ENCODE peak calls at places on chromosomes 11 and 22, in five cellular contexts. One of them, this sample, is unnamed.

GRCh38 chr22:42797021-42797420 is 60.1 kb downstream of the ARFGAP3 start:
- DNase-seq in fibroblast of pulmonary artery: peak; percentile 73
- DNase-seq in HFFc6: no peak
- DNase-seq in activated CD4-positive, alpha-beta T cell treated with anti-CD3 and anti-CD28 coated beads for 36 hours: no peak
- DNase-seq in stimulated activated CD8-positive, alpha-beta memory T cell treated with anti-CD3 and anti-CD28 coated beads, Interleukin-12 subunit alpha, Interleukin-12 subunit beta, amount 100 ng/mL, for 4 hours: no peak
- DNase-seq in this sample: no peak

GRCh38 chr22:37154925-37155712 is 5.4 kb upstream of the IL2RB start:
- DNase-seq in fibroblast of pulmonary artery: no peak
- DNase-seq in HFFc6: no peak
- DNase-seq in activated CD4-positive, alpha-beta T cell treated with anti-CD3 and anti-CD28 coated beads for 36 hours: peak; percentile 68
- DNase-seq in stimulated activated CD8-positive, alpha-beta memory T cell treated with anti-CD3 and anti-CD28 coated beads, Interleukin-12 subunit alpha, Interleukin-12 subunit beta, amount 100 ng/mL, for 4 hours: no peak
- DNase-seq in this sample: no peak

GRCh38 chr22:45317551-45318167 is 7.9 kb downstream of the FAM118A start:
- DNase-seq in fibroblast of pulmonary artery: peak; percentile 53
- DNase-seq in HFFc6: peak; percentile 6
- DNase-seq in activated CD4-positive, alpha-beta T cell treated with anti-CD3 and anti-CD28 coated beads for 36 hours: peak; percentile 38
- DNase-seq in stimulated activated CD8-positive, alpha-beta memory T cell treated with anti-CD3 and anti-CD28 coated beads, Interleukin-12 subunit alpha, Interleukin-12 subunit beta, amount 100 ng/mL, for 4 hours: no peak
- DNase-seq in this sample: peak; percentile 46

GRCh38 chr11:62545437-62546243 is 966 bp downstream of the AHNAK start:
- DNase-seq in fibroblast of pulmonary artery: peak; percentile 97
- DNase-seq in HFFc6: peak; percentile 85
- DNase-seq in activated CD4-positive, alpha-beta T cell treated with anti-CD3 and anti-CD28 coated beads for 36 hours: peak; percentile 74
- DNase-seq in stimulated activated CD8-positive, alpha-beta memory T cell treated with anti-CD3 and anti-CD28 coated beads, Interleukin-12 subunit alpha, Interleukin-12 subunit beta, amount 100 ng/mL, for 4 hours: no peak
- DNase-seq in this sample: peak; percentile 93

GRCh38 chr11:77819921-77820564 is 479 bp downstream of the RSF1 start:
- DNase-seq in fibroblast of pulmonary artery: peak; percentile 30
- DNase-seq in HFFc6: no peak
- DNase-seq in activated CD4-positive, alpha-beta T cell treated with anti-CD3 and anti-CD28 coated beads for 36 hours: peak; percentile 58
- DNase-seq in stimulated activated CD8-positive, alpha-beta memory T cell treated with anti-CD3 and anti-CD28 coated beads, Interleukin-12 subunit alpha, Interleukin-12 subunit beta, amount 100 ng/mL, for 4 hours: peak; percentile 18
- DNase-seq in this sample: peak; percentile 54

GRCh38 chr11:15918212-15918611 is 438.1 kb downstream of the SOX6 start:
- DNase-seq in fibroblast of pulmonary artery: no peak
- DNase-seq in HFFc6: no peak
- DNase-seq in activated CD4-positive, alpha-beta T cell treated with anti-CD3 and anti-CD28 coated beads for 36 hours: no peak
- DNase-seq in stimulated activated CD8-positive, alpha-beta memory T cell treated with anti-CD3 and anti-CD28 coated beads, Interleukin-12 subunit alpha, Interleukin-12 subunit beta, amount 100 ng/mL, for 4 hours: no peak
- DNase-seq in this sample: no peak

GRCh38 chr11:19237813-19238212 is 2.9 kb downstream of the E2F8 start:
- DNase-seq in fibroblast of pulmonary artery: no peak
- DNase-seq in HFFc6: no peak
- DNase-seq in activated CD4-positive, alpha-beta T cell treated with anti-CD3 and anti-CD28 coated beads for 36 hours: no peak
- DNase-seq in stimulated activated CD8-positive, alpha-beta memory T cell treated with anti-CD3 and anti-CD28 coated beads, Interleukin-12 subunit alpha, Interleukin-12 subunit beta, amount 100 ng/mL, for 4 hours: no peak
- DNase-seq in this sample: no peak

GRCh38 chr22:46731246-46732040 is 6.6 kb downstream of the CERK start:
- DNase-seq in fibroblast of pulmonary artery: no peak
- DNase-seq in HFFc6: no peak
- DNase-seq in activated CD4-positive, alpha-beta T cell treated with anti-CD3 and anti-CD28 coated beads for 36 hours: peak; percentile 22
- DNase-seq in stimulated activated CD8-positive, alpha-beta memory T cell treated with anti-CD3 and anti-CD28 coated beads, Interleukin-12 subunit alpha, Interleukin-12 subunit beta, amount 100 ng/mL, for 4 hours: no peak
- DNase-seq in this sample: no peak

GRCh38 chr22:44424131-44424711 is 73.8 kb downstream of the RTL6 start:
- DNase-seq in fibroblast of pulmonary artery: no peak
- DNase-seq in HFFc6: no peak
- DNase-seq in activated CD4-positive, alpha-beta T cell treated with anti-CD3 and anti-CD28 coated beads for 36 hours: no peak
- DNase-seq in stimulated activated CD8-positive, alpha-beta memory T cell treated with anti-CD3 and anti-CD28 coated beads, Interleukin-12 subunit alpha, Interleukin-12 subunit beta, amount 100 ng/mL, for 4 hours: no peak
- DNase-seq in this sample: no peak